ENCODE peak calls at places on chromosomes 5 and 9, in six cellular contexts. M is heart right ventricle, D is right cardiac atrium, X is RWPE2, S is upper lobe of right lung, Q is esophagus squamous epithelium. W is an unnamed sample.

GRCh38 chr5:146051678-146052077 is 53.7 kb downstream of the PLAC8L1 start:
- DNase-seq in M (no peak), S (no peak), D (no peak), X (no peak), Q (no peak), W (no peak)

GRCh38 chr9:87310827-87311564 is 186.7 kb upstream of the DAPK1 start:
- DNase-seq in Q (no peak), M (no peak), X (no peak), D (no peak), S (no peak), W (no peak)

GRCh38 chr5:151319334-151319733 is 15.8 kb upstream of the SLC36A3 start:
- DNase-seq in S (no peak), D (peak), M (peak), Q (no peak), X (no peak), W (peak)

GRCh38 chr5:1763548-1763911 is 36.1 kb downstream of the MRPL36 start:
- DNase-seq in S (peak), M (peak), D (peak), X (peak), Q (no peak), W (peak)

GRCh38 chr9:101455656-101456235 is 20.2 kb upstream of the ALDOB start:
- DNase-seq in M (no peak), D (no peak), S (no peak), X (no peak), Q (no peak), W (no peak)

GRCh38 chr9:136863623-136864273 is 2.4 kb downstream of the EDF1 start:
- DNase-seq in Q (no peak), M (no peak), S (no peak), X (no peak), D (no peak), W (no peak)

GRCh38 chr9:92654481-92655301 is 15.2 kb downstream of the IPPK start:
- DNase-seq in S (no peak), D (peak), X (no peak), M (no peak), Q (no peak), W (no peak)

GRCh38 chr9:70484232-70485130 is 70.0 kb upstream of the KLF9 start:
- DNase-seq in M (no peak), Q (no peak), S (no peak), X (no peak), D (no peak), W (peak)

GRCh38 chr9:119302988-119303698 is 66.1 kb downstream of the BRINP1 start:
- DNase-seq in M (no peak), S (no peak), X (no peak), Q (no peak), D (no peak), W (no peak)

GRCh38 chr5:4571248-4571950 is 568.7 kb upstream of the ADAMTS16 start:
- DNase-seq in X (no peak), M (no peak), S (no peak), Q (no peak), D (no peak), W (no peak)

GRCh38 chr5:154647760-154648143 is 107.4 kb upstream of the LARP1 start:
- DNase-seq in D (no peak), X (no peak), Q (no peak), S (peak), M (no peak), W (no peak)

GRCh38 chr5:15238006-15238405 is 262.0 kb upstream of the FBXL7 start:
- DNase-seq in S (no peak), X (no peak), Q (no peak), M (no peak), D (no peak), W (no peak)

GRCh38 chr9:96040591-96041461 is 165.3 kb downstream of the ERCC6L2 start:
- DNase-seq in Q (no peak), S (no peak), D (no peak), M (no peak), X (no peak), W (no peak)

GRCh38 chr9:99783799-99784198 is 37.9 kb upstream of the NR4A3 start:
- DNase-seq in Q (no peak), S (no peak), X (no peak), M (no peak), D (no peak), W (no peak)

GRCh38 chr5:52994266-52994665 is 5.1 kb downstream of the ITGA2 start:
- DNase-seq in Q (no peak), D (no peak), X (no peak), S (no peak), M (no peak), W (no peak)

GRCh38 chr5:5581080-5581479 is 158.6 kb downstream of the ICE1 start:
- DNase-seq in S (no peak), M (no peak), X (no peak), D (no peak), Q (no peak), W (no peak)

GRCh38 chr5:32314658-32315057 is 1.9 kb upstream of the MTMR12 start:
- DNase-seq in X (no peak), M (no peak), Q (no peak), D (no peak), S (no peak), W (no peak)

GRCh38 chr5:92017786-92018185 is 634.7 kb upstream of the ARRDC3 start:
- DNase-seq in M (no peak), X (no peak), S (no peak), D (no peak), Q (no peak), W (no peak)

GRCh38 chr9:93646640-93647178 is 70.3 kb downstream of the PHF2 start:
- DNase-seq in S (peak), D (peak), M (no peak), X (no peak), Q (no peak), W (peak)

GRCh38 chr9:20538956-20539355 is 83.3 kb downstream of the MLLT3 start:
- DNase-seq in M (no peak), S (no peak), X (no peak), Q (no peak), D (no peak), W (no peak)

GRCh38 chr9:98536542-98537173 is 172.1 kb downstream of the GABBR2 start:
- DNase-seq in S (no peak), D (peak), M (no peak), Q (no peak), X (no peak), W (no peak)

GRCh38 chr5:59863777-59864176 is 29.7 kb downstream of the PDE4D start:
- DNase-seq in S (no peak), X (no peak), M (no peak), Q (no peak), D (no peak), W (no peak)

GRCh38 chr9:34211395-34211794 is 32.6 kb downstream of the UBAP1 start:
- DNase-seq in D (no peak), S (no peak), M (no peak), Q (no peak), X (no peak), W (no peak)

GRCh38 chr5:19753579-19753978 is 234.4 kb downstream of the CDH18 start:
- DNase-seq in Q (no peak), M (no peak), S (no peak), X (no peak), D (no peak), W (no peak)

GRCh38 chr9:133147412-133148271 is 16.1 kb downstream of the GBGT1 start:
- DNase-seq in D (peak), M (peak), S (peak), Q (no peak), X (no peak), W (peak)

GRCh38 chr5:7754997-7755596 is 95.8 kb downstream of the CFAP90 start:
- DNase-seq in Q (no peak), M (peak), D (peak), S (peak), X (no peak), W (peak)

GRCh38 chr9:117714282-117714681 is 10.1 kb downstream of the TLR4 start:
- DNase-seq in X (no peak), Q (no peak), D (no peak), M (no peak), S (no peak), W (no peak)

GRCh38 chr5:94693043-94693822 is 74.8 kb downstream of the SLF1 start:
- DNase-seq in D (no peak), M (no peak), X (no peak), Q (no peak), S (no peak), W (no peak)

GRCh38 chr5:154811653-154812465 is 38.5 kb downstream of the FAXDC2 start:
- DNase-seq in D (peak), S (peak), Q (no peak), M (peak), X (no peak), W (peak)

GRCh38 chr5:102755691-102756371 is 726 bp downstream of the PAM start:
- DNase-seq in X (peak), S (peak), Q (no peak), M (peak), D (peak), W (peak)

GRCh38 chr5:79241535-79241979 is 5.6 kb downstream of the JMY start:
- DNase-seq in Q (no peak), X (no peak), S (no peak), M (no peak), D (no peak), W (no peak)

GRCh38 chr5:170221319-170221718 is 11.5 kb upstream of the C5orf58 start:
- DNase-seq in M (no peak), D (no peak), X (no peak), S (no peak), Q (no peak), W (no peak)

GRCh38 chr9:79104216-79104615 is 467.5 kb upstream of the TLE4 start:
- DNase-seq in M (no peak), S (no peak), X (no peak), D (no peak), Q (no peak), W (no peak)
- H3K4me3 ChIP-seq in M (no peak), S (no peak), X (no peak), D (no peak), Q (no peak), W (no peak)

DNA sequence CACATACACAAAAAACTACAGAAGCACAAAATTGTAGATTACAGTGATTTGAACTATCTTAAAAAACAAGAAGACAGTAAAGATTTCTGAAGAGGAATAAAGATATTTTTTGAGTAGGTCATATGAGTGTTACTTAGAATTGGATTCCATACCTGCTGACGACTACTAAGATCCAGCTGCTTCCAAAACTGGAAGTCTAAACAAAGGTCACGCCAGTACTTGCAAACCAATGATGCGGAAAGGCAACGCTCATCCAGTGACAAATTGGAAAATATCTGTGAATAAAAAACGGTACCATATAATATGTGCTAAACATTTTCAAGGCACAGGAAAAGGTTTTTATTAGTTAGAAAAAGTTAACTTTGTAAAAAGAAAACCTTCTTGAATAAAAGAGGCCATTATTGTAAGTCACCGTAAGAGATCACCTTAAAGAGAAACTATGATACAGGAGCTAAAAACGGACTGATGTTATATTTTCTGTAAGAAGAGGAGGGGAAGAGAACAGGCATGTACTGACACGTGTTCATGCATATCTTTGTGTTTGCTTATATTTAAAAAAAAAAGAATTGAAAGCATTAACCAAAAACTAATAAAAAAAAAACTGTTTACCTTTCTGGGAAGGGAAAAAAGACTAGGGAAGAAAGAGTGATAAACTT is 14.1 kb downstream of the FBXL17 start:
- DNase-seq in M (no peak), Q (no peak), S (no peak), D (no peak), X (no peak), W (no peak)
- H3K27ac ChIP-seq in M (no peak), Q (no peak), S (no peak), D (no peak), X (peak), W (no peak)

GRCh38 chr5:126002222-126002897 is 420.8 kb upstream of the GRAMD2B start:
- DNase-seq in Q (no peak), S (no peak), X (no peak), M (peak), D (peak), W (no peak)
- H3K4me3 ChIP-seq in Q (no peak), S (no peak), X (no peak), M (no peak), D (no peak), W (no peak)

GRCh38 chr5:172413601-172414000 is 40.7 kb downstream of the SH3PXD2B start:
- DNase-seq in M (no peak), Q (no peak), X (no peak), D (no peak), S (no peak), W (no peak)
- H3K27ac ChIP-seq in M (peak), Q (peak), X (peak), D (no peak), S (peak), W (peak)

GRCh38 chr5:38258319-38259061 is at the start of gene EGFLAM:
- DNase-seq in Q (no peak), X (no peak), M (peak), D (peak), S (peak), W (no peak)
- H3K4me3 ChIP-seq in Q (peak), X (peak), M (peak), D (peak), S (peak), W (peak)

DNA sequence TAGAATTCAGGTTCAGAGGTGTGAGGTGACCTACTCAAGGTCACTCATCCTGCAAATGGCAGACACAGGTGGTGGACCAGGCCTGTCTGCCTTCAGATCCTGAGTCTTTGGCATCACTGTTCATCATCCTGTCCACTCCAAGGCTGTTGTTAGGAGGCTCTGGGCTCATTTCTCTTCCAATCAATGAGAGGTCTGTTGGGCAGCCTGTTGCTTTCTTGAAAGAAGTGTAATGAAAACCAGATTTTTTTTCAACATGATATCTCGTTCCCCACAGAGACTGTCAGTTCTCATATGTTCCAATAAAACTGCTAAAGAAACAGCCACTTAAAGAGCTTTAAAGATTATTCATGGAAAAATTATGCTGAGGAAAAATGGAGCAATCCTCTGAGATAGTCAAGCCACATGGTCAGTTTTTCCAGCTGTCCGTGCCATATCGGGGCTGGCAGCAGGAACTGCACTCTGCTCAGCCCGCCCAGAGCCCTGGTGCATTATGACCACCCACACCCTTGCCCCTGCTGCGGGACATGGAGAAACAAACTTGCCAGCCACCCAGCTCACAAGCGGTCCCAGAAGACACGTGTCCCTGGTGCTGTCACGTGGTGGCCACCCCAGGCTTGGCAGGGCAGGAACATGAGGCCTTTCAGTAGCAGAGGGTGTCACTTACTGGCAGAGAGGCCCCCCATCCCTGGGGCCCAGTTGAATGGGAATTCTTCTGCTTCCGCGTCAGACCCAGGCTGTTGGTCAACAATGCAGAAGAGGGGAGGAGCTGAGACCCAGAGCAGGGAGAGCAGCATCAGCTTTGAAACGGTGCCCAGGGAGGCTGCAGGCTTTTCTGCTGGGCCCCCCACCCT is 63.7 kb upstream of the ANGPTL2 start:
- DNase-seq in M (peak), Q (no peak), D (peak), X (no peak), S (peak), W (peak)
- H3K27ac ChIP-seq in M (peak), Q (peak), D (peak), X (no peak), S (peak), W (peak)

GRCh38 chr9:130143974-130144373 is 28.2 kb upstream of the NCS1 start:
- DNase-seq in S (no peak), X (no peak), M (peak), Q (no peak), D (peak), W (no peak)

GRCh38 chr9:130140701-130141100 is 31.5 kb upstream of the NCS1 start:
- DNase-seq in M (no peak), Q (no peak), D (no peak), X (no peak), S (no peak), W (no peak)

GRCh38 chr9:130144703-130145102 is 27.5 kb upstream of the NCS1 start:
- DNase-seq in S (no peak), D (peak), X (no peak), Q (no peak), M (peak), W (no peak)

GRCh38 chr9:130143279-130143893 is 28.8 kb upstream of the NCS1 start:
- DNase-seq in M (no peak), Q (no peak), S (no peak), D (no peak), X (no peak), W (no peak)

GRCh38 chr9:130142635-130143034 is 29.6 kb upstream of the NCS1 start:
- DNase-seq in Q (no peak), S (no peak), M (no peak), D (no peak), X (no peak), W (no peak)
- H3K4me3 ChIP-seq in Q (no peak), S (no peak), M (no peak), D (no peak), X (no peak), W (no peak)

DNA sequence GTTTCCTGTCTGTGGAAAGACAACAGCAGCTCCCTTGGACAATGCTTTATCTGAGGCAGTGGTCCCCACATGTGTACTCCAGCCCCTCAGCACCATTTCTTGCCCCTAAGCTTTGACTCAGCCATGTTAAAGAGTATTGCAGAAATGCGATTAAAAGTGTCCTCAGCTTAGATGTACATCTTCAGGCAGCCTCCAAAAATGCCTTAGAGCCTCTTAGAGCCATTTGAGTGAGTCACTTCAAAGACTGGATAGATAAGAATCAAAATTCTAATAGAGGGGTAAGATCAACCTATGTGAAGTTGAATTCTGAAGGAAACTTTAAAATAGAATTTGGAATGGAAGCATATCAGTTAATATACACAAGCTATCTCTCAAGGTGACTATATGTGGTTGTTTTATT is 296.3 kb downstream of the ADAMTS6 start:
- DNase-seq in D (no peak), X (no peak), S (no peak), M (no peak), Q (no peak), W (no peak)
- H3K27ac ChIP-seq in D (no peak), X (peak), S (no peak), M (no peak), Q (no peak), W (no peak)

GRCh38 chr5:126015244-126016054 is 407.8 kb upstream of the GRAMD2B start:
- DNase-seq in Q (no peak), M (no peak), D (peak), S (no peak), X (no peak), W (no peak)

GRCh38 chr5:126016256-126016655 is 407.0 kb upstream of the GRAMD2B start:
- DNase-seq in M (peak), X (no peak), S (no peak), D (peak), Q (no peak), W (no peak)

GRCh38 chr5:126009566-126009965 is 413.6 kb upstream of the GRAMD2B start:
- DNase-seq in D (no peak), Q (no peak), S (no peak), X (no peak), M (no peak), W (no peak)

DNA sequence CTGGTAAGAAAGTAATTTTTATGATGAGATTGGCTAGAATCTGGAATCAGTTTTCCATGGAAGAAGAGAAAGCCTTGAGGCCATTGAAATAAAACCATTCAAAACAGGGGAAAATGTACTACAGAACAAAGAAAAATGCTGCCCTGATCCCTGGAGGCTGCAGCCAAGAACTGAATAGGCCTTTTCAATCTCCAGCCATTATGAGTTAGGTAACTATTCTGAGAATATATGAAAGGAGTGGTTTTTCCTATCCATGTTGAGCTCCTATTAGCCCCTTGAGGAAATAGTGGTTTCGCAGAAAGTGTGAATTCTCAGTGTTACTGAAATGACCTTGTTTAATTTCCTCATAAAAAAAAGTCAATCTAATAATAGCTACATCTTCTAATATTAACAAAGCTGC is 408.5 kb upstream of the GRAMD2B start:
- DNase-seq in Q (no peak), D (no peak), M (no peak), X (no peak), S (no peak), W (no peak)
- H3K4me3 ChIP-seq in Q (no peak), D (no peak), M (no peak), X (no peak), S (no peak), W (no peak)

W was measured in Peyer's patch.